ENCODE peak calls at places on chromosome 9, in ten cellular contexts. Z is H1, H is uterus, I is right lobe of liver, L is sigmoid colon, C is A549, U is HepG2, F is NB4, W is spleen, X is breast epithelium. S is an unnamed sample.

GRCh38 chr9:32387256-32387655 is 2.8 kb downstream of the ACO1 start:
- DNase-seq in C (no peak), W (no peak), F (no peak), Z (no peak), U (no peak), H (no peak), X (no peak), I (no peak), L (no peak), S (no peak)

GRCh38 chr9:304106-304505 is 89.4 kb downstream of the DOCK8 start:
- DNase-seq in I (no peak), W (no peak), U (no peak), L (no peak), C (no peak), F (no peak), Z (no peak), X (peak), H (no peak), S (no peak)

GRCh38 chr9:20872340-20872977 is 159.0 kb downstream of the HACD4 start:
- DNase-seq in U (no peak), H (no peak), I (no peak), W (no peak), L (no peak), Z (no peak), X (no peak), C (no peak), F (peak), S (no peak)

GRCh38 chr9:133264235-133264764 is 10.7 kb downstream of the ABO start:
- DNase-seq in C (no peak), L (no peak), W (no peak), U (no peak), F (no peak), H (no peak), Z (no peak), X (no peak), I (no peak), S (peak)

GRCh38 chr9:118938581-118938980 is 430.7 kb downstream of the BRINP1 start:
- DNase-seq in H (no peak), U (no peak), C (no peak), W (no peak), Z (no peak), X (no peak), L (no peak), I (no peak), F (no peak), S (no peak)

GRCh38 chr9:18352716-18353115 is 121.2 kb upstream of the ADAMTSL1 start:
- DNase-seq in C (no peak), Z (no peak), W (no peak), U (no peak), F (no peak), I (no peak), L (no peak), H (no peak), X (no peak), S (no peak)

GRCh38 chr9:23769307-23769935 is 56.6 kb downstream of the ELAVL2 start:
- DNase-seq in I (no peak), X (no peak), H (no peak), F (no peak), W (no peak), C (no peak), L (no peak), U (no peak), Z (no peak), S (no peak)

GRCh38 chr9:132211570-132211969 is 49.7 kb downstream of the NTNG2 start:
- DNase-seq in Z (no peak), C (no peak), X (no peak), H (no peak), U (no peak), W (no peak), L (no peak), I (no peak), F (no peak), S (no peak)

GRCh38 chr9:116791314-116791713 is 104.2 kb downstream of the TRIM32 start:
- DNase-seq in L (no peak), H (no peak), X (no peak), C (no peak), Z (no peak), F (no peak), W (no peak), U (no peak), I (no peak), S (no peak)

GRCh38 chr9:107730691-107731090 is 241.1 kb upstream of the KLF4 start:
- DNase-seq in W (no peak), U (no peak), F (no peak), C (no peak), I (no peak), L (no peak), Z (no peak), H (no peak), X (no peak), S (no peak)

GRCh38 chr9:83472221-83472665 is 66.0 kb downstream of the FRMD3 start:
- DNase-seq in U (peak), Z (no peak), F (no peak), I (no peak), L (no peak), C (peak), W (no peak), H (peak), X (no peak), S (no peak)

GRCh38 chr9:126809068-126809467 is 4.2 kb downstream of the ZBTB43 start:
- DNase-seq in U (peak), X (no peak), H (no peak), I (no peak), C (no peak), W (no peak), L (no peak), F (no peak), Z (no peak), S (no peak)

GRCh38 chr9:69012690-69013403 is 1.1 kb downstream of the PRKACG start:
- DNase-seq in L (no peak), F (no peak), Z (no peak), H (no peak), I (no peak), U (no peak), W (no peak), X (no peak), C (no peak), S (no peak)

GRCh38 chr9:38374847-38375571 is 17.5 kb upstream of the ALDH1B1 start:
- DNase-seq in I (peak), F (no peak), U (peak), H (no peak), L (no peak), W (no peak), C (no peak), X (no peak), Z (no peak), S (peak)

GRCh38 chr9:83544002-83544698 is 5.9 kb upstream of the FRMD3 start:
- DNase-seq in W (no peak), C (peak), X (no peak), U (peak), L (no peak), Z (no peak), I (no peak), H (peak), F (peak), S (no peak)

GRCh38 chr9:74517188-74517587 is 20.1 kb downstream of the RORB start:
- DNase-seq in U (no peak), C (no peak), X (no peak), W (no peak), F (no peak), Z (no peak), L (no peak), I (no peak), H (no peak), S (no peak)

GRCh38 chr9:18658764-18659705 is 185.1 kb downstream of the ADAMTSL1 start:
- DNase-seq in H (no peak), C (no peak), X (no peak), F (no peak), L (no peak), U (no peak), Z (no peak), I (no peak), W (no peak), S (no peak)

GRCh38 chr9:97847474-97848236 is 5.4 kb upstream of the FOXE1 start:
- DNase-seq in Z (no peak), I (no peak), W (no peak), H (no peak), F (no peak), U (no peak), C (no peak), L (no peak), X (no peak), S (no peak)

GRCh38 chr9:86115886-86116285 is 16.5 kb upstream of the GOLM1 start:
- DNase-seq in I (no peak), X (no peak), Z (no peak), U (no peak), C (no peak), F (no peak), H (no peak), W (no peak), L (no peak), S (no peak)

GRCh38 chr9:129602598-129603415 is 18.1 kb downstream of the C9orf50 start:
- DNase-seq in W (no peak), F (peak), H (no peak), U (no peak), I (no peak), L (no peak), Z (no peak), X (no peak), C (no peak), S (no peak)

GRCh38 chr9:88530051-88530450 is 4.9 kb upstream of the NXNL2 start:
- DNase-seq in L (no peak), Z (no peak), U (peak), W (no peak), H (peak), X (no peak), C (no peak), I (no peak), F (peak), S (no peak)

GRCh38 chr9:96175001-96175400 is 127.0 kb downstream of the HSD17B3 start:
- DNase-seq in W (no peak), F (no peak), H (no peak), I (no peak), U (peak), C (no peak), L (no peak), X (no peak), Z (no peak), S (no peak)

GRCh38 chr9:4068449-4068848 is 231.4 kb downstream of the GLIS3 start:
- DNase-seq in X (no peak), L (no peak), F (no peak), W (no peak), U (peak), Z (no peak), I (no peak), C (no peak), H (no peak), S (no peak)

GRCh38 chr9:114732842-114733241 is 50.9 kb upstream of the TEX48 start:
- DNase-seq in Z (no peak), W (no peak), X (no peak), H (no peak), I (no peak), L (no peak), F (no peak), U (no peak), C (peak), S (no peak)

GRCh38 chr9:76835571-76836283 is 70.2 kb downstream of the PRUNE2 start:
- DNase-seq in I (no peak), Z (no peak), U (no peak), X (no peak), H (peak), C (no peak), L (peak), W (no peak), F (no peak), S (no peak)

GRCh38 chr9:125255781-125256391 is 5.7 kb upstream of the GAPVD1 start:
- DNase-seq in W (no peak), F (peak), I (peak), H (no peak), Z (no peak), L (no peak), X (no peak), C (peak), U (peak), S (no peak)

GRCh38 chr9:116635908-116636307 is 51.2 kb upstream of the TRIM32 start:
- DNase-seq in U (no peak), W (no peak), H (no peak), F (no peak), C (no peak), I (no peak), X (no peak), L (no peak), Z (no peak), S (no peak)

GRCh38 chr9:91676042-91676441 is 252.4 kb upstream of the NFIL3 start:
- DNase-seq in C (no peak), W (no peak), F (no peak), I (no peak), L (no peak), U (peak), Z (no peak), H (no peak), X (no peak), S (no peak)

GRCh38 chr9:4011062-4011461 is 288.8 kb downstream of the GLIS3 start:
- DNase-seq in Z (no peak), X (no peak), I (no peak), F (no peak), W (no peak), H (no peak), U (no peak), L (no peak), C (no peak), S (no peak)

GRCh38 chr9:122954253-122954691 is 13.5 kb downstream of the RABGAP1 start:
- DNase-seq in L (no peak), Z (no peak), W (no peak), I (no peak), X (no peak), H (no peak), F (no peak), C (no peak), U (no peak), S (no peak)

GRCh38 chr9:69645488-69645887 is 26.7 kb downstream of the APBA1 start:
- DNase-seq in W (no peak), F (no peak), X (peak), Z (no peak), I (no peak), C (no peak), U (no peak), H (no peak), L (no peak), S (peak)

GRCh38 chr9:84397822-84398221 is 57.3 kb upstream of the SLC28A3 start:
- DNase-seq in X (no peak), I (no peak), Z (no peak), L (no peak), W (no peak), H (no peak), C (no peak), U (no peak), F (no peak), S (no peak)

GRCh38 chr9:38035873-38036272 is 33.2 kb downstream of the SHB start:
- DNase-seq in W (no peak), I (no peak), C (peak), X (no peak), F (peak), U (peak), H (no peak), Z (no peak), L (no peak), S (no peak)

GRCh38 chr9:21559402-21560280 is 77.5 kb upstream of the IFNE start:
- DNase-seq in X (peak), U (no peak), C (peak), W (peak), H (no peak), I (peak), Z (peak), F (no peak), L (peak), S (no peak)

GRCh38 chr9:112784020-112784788 is 33.6 kb downstream of the SNX30 start:
- DNase-seq in I (no peak), H (no peak), X (no peak), C (no peak), F (no peak), U (no peak), L (no peak), Z (peak), W (no peak), S (no peak)

GRCh38 chr9:10026585-10026984 is 586.2 kb downstream of the PTPRD start:
- DNase-seq in I (no peak), C (no peak), W (no peak), X (no peak), H (no peak), L (no peak), Z (no peak), U (no peak), F (peak), S (no peak)

GRCh38 chr9:92740446-92740961 is 24.1 kb downstream of the BICD2 start:
- DNase-seq in X (peak), L (no peak), F (peak), H (no peak), U (no peak), W (peak), I (no peak), C (no peak), Z (no peak), S (no peak)

GRCh38 chr9:108041551-108041950 is 552.0 kb upstream of the KLF4 start:
- DNase-seq in I (no peak), X (no peak), C (peak), Z (no peak), H (no peak), U (no peak), W (no peak), L (no peak), F (no peak), S (no peak)

GRCh38 chr9:78031826-78032598 is 401 bp upstream of the GNAQ start:
- DNase-seq in X (peak), W (peak), U (peak), I (peak), H (peak), Z (peak), F (peak), L (peak), C (peak), S (peak)
- H3K4me3 ChIP-seq in X (peak), W (peak), U (peak), I (peak), H (peak), Z (peak), F (peak), L (peak), C (peak), S (peak)

DNA sequence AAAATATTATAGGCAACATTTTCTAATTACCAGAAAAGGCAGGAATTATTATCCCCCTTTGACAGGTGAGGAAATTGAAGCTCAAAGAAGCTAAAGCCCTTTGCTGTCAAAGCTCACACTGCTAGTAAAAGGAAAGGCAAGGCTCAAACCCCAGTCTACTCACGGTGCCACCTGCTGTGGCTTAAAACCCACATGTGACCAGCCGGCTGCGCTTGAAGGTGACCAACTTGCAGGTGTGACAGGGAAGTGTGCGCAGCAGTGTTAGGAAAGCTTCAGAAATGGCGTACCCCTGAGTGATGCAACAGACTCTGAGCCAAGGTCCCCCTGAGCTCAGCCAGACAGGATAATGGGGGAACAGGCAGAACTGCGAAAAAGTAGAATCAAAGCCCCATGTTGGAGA is 45.2 kb downstream of the PAX5 start:
- DNase-seq in I (no peak), U (no peak), L (no peak), X (no peak), W (no peak), Z (no peak), F (no peak), H (no peak), C (no peak), S (no peak)
- TF ChIP-seq POLR2A in I (no peak), U (no peak), L (no peak), X (no peak), W (no peak), Z (no peak), F (no peak), H (no peak), C (no peak), S (no peak)

DNA sequence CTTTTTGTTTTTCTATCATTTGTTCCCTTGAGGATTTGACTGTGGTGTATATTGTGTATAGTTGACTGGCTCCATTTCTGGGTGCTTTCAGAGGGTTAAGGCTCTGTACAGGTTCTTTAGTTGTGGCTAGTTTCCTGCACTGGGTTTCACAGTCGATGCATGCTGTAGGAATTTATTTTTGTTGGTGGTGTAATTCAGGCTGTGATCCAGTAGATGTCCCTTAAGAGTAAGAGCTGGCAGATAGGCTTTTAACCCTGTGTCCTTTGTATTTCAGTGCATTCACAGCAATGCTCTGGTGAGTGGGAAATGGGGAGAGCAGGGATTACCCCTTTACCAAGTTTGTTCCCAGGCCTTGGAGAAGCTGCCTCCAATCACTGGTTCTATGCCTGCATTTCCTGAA is 112.9 kb downstream of the SPATA31D1 start:
- DNase-seq in W (no peak), Z (no peak), H (no peak), L (no peak), I (no peak), U (peak), C (no peak), F (peak), X (no peak), S (no peak)
- TF ChIP-seq CTCF in W (no peak), Z (peak), H (no peak), L (no peak), I (no peak), U (peak), C (no peak), F (no peak), X (no peak), S (no peak)

GRCh38 chr9:130937146-130938076 is 1.6 kb downstream of the FIBCD1 start:
- DNase-seq in X (no peak), H (no peak), F (no peak), Z (no peak), U (no peak), L (no peak), I (no peak), W (no peak), C (no peak), S (no peak)
- H3K4me3 ChIP-seq in X (no peak), H (no peak), F (no peak), Z (peak), U (no peak), L (no peak), I (no peak), W (no peak), C (peak), S (no peak)

GRCh38 chr9:16367605-16368424 is 502.7 kb downstream of the BNC2 start:
- DNase-seq in Z (no peak), W (no peak), H (no peak), F (no peak), X (no peak), U (no peak), L (no peak), C (no peak), I (no peak), S (no peak)
- TF ChIP-seq POLR2A in Z (no peak), W (no peak), H (no peak), F (no peak), X (no peak), U (no peak), L (no peak), C (no peak), I (no peak), S (no peak)